ENCODE peak calls at places on chromosomes 1 and 21, in four cellular contexts. A is K562, X is HepG2, Y is WTC11. T is an unnamed sample.

GRCh38 chr1:243798726-243799125 is 51.3 kb downstream of the AKT3 start:
- DNase-seq in A (no peak), Y (no peak), X (no peak), T (no peak)

GRCh38 chr1:209038316-209038715 is 545.2 kb upstream of the CAMK1G start:
- DNase-seq in Y (no peak), A (no peak), X (no peak), T (no peak)

GRCh38 chr1:230938924-230939368 is 39.7 kb downstream of the TTC13 start:
- DNase-seq in Y (no peak), X (no peak), A (no peak), T (no peak)

GRCh38 chr1:24195874-24196273 is 8.8 kb upstream of the IFNLR1 start:
- DNase-seq in X (no peak), Y (no peak), A (no peak), T (no peak)

GRCh38 chr1:17605582-17606344 is 66.3 kb downstream of the ARHGEF10L start:
- DNase-seq in A (no peak), Y (no peak), X (no peak), T (no peak)

GRCh38 chr21:23384679-23385078 is 2222.6 kb downstream of the MRPL39 start:
- DNase-seq in A (no peak), Y (peak; percentile 50), X (no peak), T (no peak)

GRCh38 chr1:159122005-159122621 is 45.5 kb upstream of the AIM2 start:
- DNase-seq in Y (no peak), A (no peak), X (no peak), T (no peak)

GRCh38 chr1:119099775-119100174 is 40.7 kb downstream of the WARS2 start:
- DNase-seq in A (no peak), X (no peak), Y (no peak), T (no peak)

GRCh38 chr1:168676861-168677260 is 52.1 kb downstream of the DPT start:
- DNase-seq in X (no peak), A (no peak), Y (no peak), T (no peak)

GRCh38 chr1:56437959-56438358 is 141.4 kb downstream of the PLPP3 start:
- DNase-seq in Y (no peak), A (no peak), X (no peak), T (no peak)
- TF ChIP-seq ELF4 in Y (no peak), A (no peak), X (no peak), T (no peak)

DNA sequence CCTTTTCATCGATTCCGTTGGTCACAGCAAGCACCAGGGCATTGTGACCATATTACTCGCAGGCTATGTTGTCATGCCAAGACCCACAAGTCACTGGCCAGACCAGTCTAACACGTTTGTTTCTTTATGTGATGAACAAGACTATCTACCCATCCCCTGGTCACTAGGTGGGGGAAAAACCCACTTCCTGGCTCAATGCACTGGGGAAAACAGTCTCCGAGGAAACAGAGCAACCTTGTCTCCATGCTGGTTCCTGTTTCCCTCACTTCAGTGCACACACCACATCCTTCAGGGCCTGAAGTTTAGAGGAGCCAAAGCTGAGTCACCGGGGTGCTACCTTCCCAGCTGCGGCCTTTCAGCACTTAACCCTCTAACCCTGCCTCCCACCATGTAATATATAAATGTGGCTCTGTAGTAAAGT is 20.9 kb downstream of the ERICH3 start:
- DNase-seq in X (no peak), A (no peak), Y (no peak), T (no peak)
- TF ChIP-seq SP1 in X (no peak), A (no peak), Y (no peak), T (no peak)

DNA sequence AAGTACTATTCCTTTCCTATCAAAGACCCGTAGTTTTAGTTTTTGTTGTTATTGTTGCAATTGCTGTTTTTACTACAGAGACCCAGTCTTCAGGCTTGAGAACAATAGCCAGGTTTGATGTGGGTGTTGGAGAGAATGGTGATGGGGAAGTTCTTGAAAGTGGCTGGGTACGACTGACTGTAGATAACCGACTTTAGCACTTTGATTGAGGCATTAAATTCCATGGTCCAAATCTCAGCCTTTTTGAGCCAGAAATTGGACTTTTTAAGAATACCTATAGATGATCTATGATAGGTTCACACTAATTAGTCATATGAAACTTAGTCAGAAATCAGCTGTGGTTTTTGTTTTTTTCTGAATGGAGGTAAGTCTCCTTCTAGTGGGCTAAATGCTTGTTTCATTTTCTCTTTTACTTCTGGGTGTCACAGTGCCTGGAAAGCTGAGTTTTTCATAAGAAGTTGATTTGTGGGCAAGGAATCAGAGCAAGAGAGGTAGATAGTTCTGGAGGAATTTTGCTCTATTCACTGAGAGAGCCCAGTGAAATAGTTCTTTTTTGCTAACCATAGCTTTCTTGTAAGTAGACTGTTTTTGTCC is 2.8 kb downstream of the PPIH start:
- DNase-seq in X (no peak), A (no peak), Y (no peak), T (no peak)
- TF ChIP-seq ELF4 in X (no peak), A (no peak), Y (no peak), T (no peak)

GRCh38 chr1:115090547-115090946 is 1.2 kb upstream of the TSPAN2 start:
- DNase-seq in X (no peak), A (no peak), Y (peak; percentile 32), T (no peak)
- TF ChIP-seq SP1 in X (no peak), A (no peak), Y (no peak), T (no peak)

DNA sequence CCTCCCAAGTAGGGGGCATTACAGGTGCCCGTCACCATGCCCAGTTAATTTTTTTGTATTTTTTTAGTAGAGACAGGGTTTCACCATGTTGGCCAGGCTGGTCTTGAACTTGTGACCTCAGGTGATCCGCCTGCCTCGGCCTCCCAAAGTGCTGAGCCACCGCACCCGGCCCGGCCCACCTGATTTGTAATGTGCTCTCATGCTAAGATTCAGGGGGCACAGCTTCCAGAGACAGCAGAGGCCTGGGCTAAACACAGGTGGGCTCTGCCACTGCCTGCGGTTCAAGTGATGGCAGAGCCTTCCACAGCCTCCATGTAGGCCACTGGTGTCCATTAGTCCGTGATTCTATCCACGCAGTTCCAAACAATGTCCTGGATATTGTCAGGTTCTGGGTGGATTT is 98.4 kb downstream of the PDE9A start:
- DNase-seq in Y (no peak), A (no peak), X (no peak), T (no peak)
- TF ChIP-seq ELF4 in Y (no peak), A (no peak), X (no peak), T (no peak)

DNA sequence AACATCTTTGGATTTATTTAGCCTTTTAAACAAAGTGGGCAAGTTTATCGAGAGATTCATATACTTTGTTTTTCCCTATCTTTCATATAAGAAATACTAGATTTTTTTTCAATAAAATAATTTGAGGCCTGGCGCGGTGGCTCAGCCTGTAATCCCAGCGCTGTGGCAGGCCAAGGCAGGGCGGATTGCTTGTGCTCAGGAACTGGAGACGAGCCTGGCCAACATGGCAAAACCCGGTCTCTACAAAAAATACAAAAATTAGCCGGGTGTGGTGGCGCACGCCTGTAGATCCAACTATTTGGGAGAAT is 1.6 kb upstream of the CDC14A start:
- DNase-seq in X (no peak), Y (no peak), A (no peak), T (no peak)
- TF ChIP-seq SP1 in X (no peak), Y (no peak), A (no peak), T (no peak)

GRCh38 chr21:45442276-45442675 is 37.3 kb downstream of the COL18A1 start:
- DNase-seq in X (no peak), A (no peak), Y (no peak), T (no peak)

GRCh38 chr21:45439901-45440461 is 35.0 kb downstream of the COL18A1 start:
- DNase-seq in Y (no peak), A (no peak), X (no peak), T (no peak)

GRCh38 chr21:45440736-45441350 is 35.9 kb downstream of the COL18A1 start:
- DNase-seq in A (no peak), Y (no peak), X (no peak), T (no peak)

GRCh38 chr21:45443595-45444181 is 38.7 kb downstream of the COL18A1 start:
- DNase-seq in Y (no peak), X (no peak), A (no peak), T (no peak)

GRCh38 chr21:45441431-45442255 is 36.7 kb downstream of the COL18A1 start:
- DNase-seq in Y (no peak), A (no peak), X (no peak), T (no peak)
- TF ChIP-seq ELF4 in Y (no peak), A (no peak), X (no peak), T (no peak)

GRCh38 chr1:200869753-200870391 is 2.9 kb upstream of the GPR25 start:
- DNase-seq in Y (no peak), A (no peak), X (no peak), T (no peak)

GRCh38 chr1:200869376-200869752 is 3.4 kb upstream of the GPR25 start:
- DNase-seq in Y (no peak), A (no peak), X (no peak), T (no peak)

GRCh38 chr1:200867018-200867811 is 5.6 kb upstream of the GPR25 start:
- DNase-seq in A (no peak), Y (no peak), X (no peak), T (no peak)

GRCh38 chr1:200862713-200863415 is 9.9 kb upstream of the GPR25 start:
- DNase-seq in Y (no peak), X (no peak), A (no peak), T (no peak)

DNA sequence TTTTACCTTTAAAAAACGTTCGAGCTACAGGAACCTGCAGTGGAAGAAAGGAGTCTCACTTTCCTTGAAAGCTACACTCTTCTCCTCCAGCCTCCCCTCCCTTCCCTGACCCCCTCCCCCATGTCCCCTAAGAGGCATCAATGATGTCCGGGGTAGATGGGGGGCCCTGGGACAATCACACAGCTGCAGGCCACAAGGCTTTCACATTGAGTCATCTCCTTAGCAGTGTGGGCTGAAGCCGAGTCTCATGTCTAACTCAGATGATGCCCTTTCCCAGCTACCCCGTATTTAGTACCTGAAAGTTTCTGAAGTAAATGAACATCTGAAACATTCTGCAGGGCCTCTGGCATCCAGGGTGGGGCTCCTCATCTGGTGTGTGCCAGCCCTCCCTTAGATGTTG is 6.3 kb upstream of the GPR25 start:
- DNase-seq in Y (no peak), A (no peak), X (no peak), T (no peak)
- TF ChIP-seq SP1 in Y (no peak), A (no peak), X (no peak), T (no peak)

T was measured in HEK293T.